ENCODE peak calls at places on chromosomes 1 and 21, in six cellular contexts. N is HFFc6, U is transverse colon, I is omental fat pad, F is heart right ventricle, C is dorsolateral prefrontal cortex. M is an unnamed sample.

GRCh38 chr21:41786521-41786987 is 19.7 kb upstream of the RIPK4 start:
- DNase-seq in C (no peak), I (no peak), F (no peak), U (no peak), N (peak), M (no peak)

GRCh38 chr1:211369640-211370039 is 43.0 kb downstream of the TRAF5 start:
- DNase-seq in F (no peak), N (no peak), U (no peak), C (no peak), I (no peak), M (no peak)

GRCh38 chr1:60510162-60510561 is 436.6 kb upstream of the C1orf87 start:
- DNase-seq in U (no peak), I (no peak), F (no peak), N (no peak), C (no peak), M (no peak)

GRCh38 chr21:15204140-15204774 is 139.5 kb upstream of the NRIP1 start:
- DNase-seq in N (no peak), I (no peak), C (no peak), F (no peak), U (no peak), M (no peak)

GRCh38 chr1:71603044-71603776 is 522.4 kb upstream of the ZRANB2 start:
- DNase-seq in N (no peak), C (no peak), F (no peak), I (no peak), U (no peak), M (no peak)

GRCh38 chr21:41907496-41908258 is 28.5 kb upstream of the PRDM15 start:
- DNase-seq in C (no peak), N (no peak), I (no peak), U (no peak), F (no peak), M (no peak)

GRCh38 chr21:44288251-44289110 is 2.8 kb downstream of the AIRE start:
- DNase-seq in U (no peak), N (no peak), I (no peak), F (no peak), C (no peak), M (no peak)

GRCh38 chr1:159207774-159208459 is 3.2 kb downstream of the ACKR1 start:
- DNase-seq in U (no peak), C (peak), N (no peak), F (no peak), I (no peak), M (no peak)

GRCh38 chr1:25821112-25821476 is 1.3 kb downstream of the MTFR1L start:
- DNase-seq in N (no peak), C (no peak), F (no peak), U (no peak), I (no peak), M (no peak)

GRCh38 chr1:181135815-181136737 is 47.6 kb downstream of the IER5 start:
- DNase-seq in I (no peak), F (no peak), C (no peak), N (peak), U (no peak), M (no peak)

GRCh38 chr1:150876111-150876434 is 326 bp downstream of the ARNT start:
- DNase-seq in C (peak), U (no peak), N (peak), I (no peak), F (no peak), M (no peak)

GRCh38 chr1:235473808-235474207 is 30.4 kb downstream of the B3GALNT2 start:
- DNase-seq in I (no peak), N (no peak), F (no peak), C (no peak), U (no peak), M (no peak)

GRCh38 chr1:178939328-178939727 is 68.5 kb upstream of the ANGPTL1 start:
- DNase-seq in I (no peak), U (no peak), N (no peak), F (no peak), C (no peak), M (no peak)

GRCh38 chr1:180508725-180509097 is 6.3 kb upstream of the ACBD6 start:
- DNase-seq in C (no peak), I (no peak), F (no peak), N (no peak), U (no peak), M (no peak)

GRCh38 chr1:19866758-19867157 is 15.4 kb upstream of the OTUD3 start:
- DNase-seq in F (no peak), U (no peak), I (no peak), C (no peak), N (peak), M (no peak)

GRCh38 chr1:223731076-223731770 is 18.9 kb downstream of the CAPN2 start:
- DNase-seq in F (peak), U (peak), C (peak), I (peak), N (peak), M (peak)

GRCh38 chr1:24251501-24251900 is 64.4 kb upstream of the IFNLR1 start:
- DNase-seq in I (no peak), N (no peak), C (no peak), F (no peak), U (no peak), M (no peak)

GRCh38 chr1:24252185-24252584 is 65.1 kb upstream of the IFNLR1 start:
- DNase-seq in I (no peak), U (no peak), F (no peak), N (no peak), C (no peak), M (no peak)

GRCh38 chr1:24254783-24255182 is 64.4 kb upstream of the GRHL3 start:
- DNase-seq in U (no peak), N (no peak), I (no peak), C (no peak), F (no peak), M (no peak)

GRCh38 chr1:24255226-24255625 is 63.9 kb upstream of the GRHL3 start:
- DNase-seq in C (no peak), I (no peak), F (no peak), U (no peak), N (no peak), M (no peak)

GRCh38 chr1:24253569-24253968 is 65.6 kb upstream of the GRHL3 start:
- DNase-seq in U (no peak), N (no peak), F (no peak), I (no peak), C (no peak), M (no peak)
- TF ChIP-seq CTCF in U (no peak), N (peak), F (no peak), I (no peak), C (no peak), M (no peak)

GRCh38 chr21:34636961-34637360 is 22.0 kb upstream of the RCAN1 start:
- DNase-seq in C (no peak), F (no peak), N (no peak), U (no peak), I (no peak), M (no peak)

GRCh38 chr21:34639250-34639649 is 24.3 kb upstream of the RCAN1 start:
- DNase-seq in I (no peak), F (no peak), C (no peak), N (no peak), U (no peak), M (no peak)

GRCh38 chr21:34632498-34632897 is 17.6 kb upstream of the RCAN1 start:
- DNase-seq in F (no peak), N (no peak), U (no peak), C (no peak), I (no peak), M (no peak)

GRCh38 chr21:34630536-34631143 is 15.7 kb upstream of the RCAN1 start:
- DNase-seq in C (no peak), F (no peak), N (peak), I (no peak), U (no peak), M (no peak)

DNA sequence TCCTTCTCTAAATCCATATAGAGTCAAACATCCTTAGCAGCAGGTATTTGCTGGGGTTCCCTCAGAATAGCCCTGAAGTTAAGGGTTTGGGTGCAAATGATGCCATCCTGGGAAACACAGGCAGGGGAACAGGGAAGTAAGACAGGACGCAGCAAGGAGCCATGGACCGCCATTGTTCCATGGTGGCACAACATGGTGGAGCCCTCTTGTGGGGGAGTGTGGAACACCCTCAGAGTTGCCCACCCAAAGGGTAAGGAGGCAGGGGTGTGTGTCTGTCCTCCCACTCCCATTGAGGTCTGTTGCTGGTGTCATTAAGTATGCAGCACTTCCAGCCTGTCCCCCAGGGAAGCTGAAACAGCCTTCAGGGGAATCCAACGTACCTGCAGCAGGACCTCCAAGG is 20.4 kb upstream of the RCAN1 start:
- DNase-seq in F (no peak), U (no peak), C (no peak), I (no peak), N (no peak), M (no peak)
- TF ChIP-seq CTCF in F (peak), U (no peak), C (peak), I (no peak), N (peak), M (no peak)

DNA sequence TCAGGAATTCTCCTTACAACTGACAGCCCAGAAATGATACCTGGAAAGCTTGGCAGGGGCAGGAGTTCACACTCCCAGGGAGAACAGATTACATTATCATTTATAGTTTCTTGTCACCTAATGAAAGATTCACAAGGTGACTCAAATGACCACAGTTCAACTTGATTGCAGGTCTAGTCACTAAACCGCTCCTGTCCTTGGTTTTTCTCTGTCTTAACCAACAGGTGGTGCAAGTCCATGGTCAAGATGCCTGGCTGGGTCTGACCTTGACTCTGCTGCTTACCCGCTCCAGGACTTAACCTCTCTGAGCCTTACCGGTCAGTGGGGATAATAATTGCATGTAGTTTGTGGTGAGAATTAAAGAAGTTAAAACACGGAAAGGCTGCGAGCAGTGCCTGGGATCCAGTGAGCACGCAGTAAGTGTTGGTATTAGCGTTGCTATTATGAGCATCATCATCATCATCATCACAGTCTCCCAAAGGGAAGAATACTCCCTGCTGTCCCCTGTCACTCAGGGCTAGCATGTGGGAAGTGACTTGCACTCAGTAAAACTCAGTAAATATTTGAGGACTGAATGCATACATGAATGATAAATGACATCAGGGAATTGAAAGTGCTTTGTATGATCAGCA is 125.4 kb upstream of the CD34 start:
- DNase-seq in U (no peak), N (no peak), F (no peak), I (no peak), C (no peak), M (no peak)
- TF ChIP-seq CTCF in U (no peak), N (peak), F (peak), I (no peak), C (peak), M (no peak)

GRCh38 chr1:147600119-147601111 is 59.1 kb downstream of the BCL9 start:
- DNase-seq in C (no peak), N (peak), I (peak), U (no peak), F (no peak), M (no peak)
- TF ChIP-seq CTCF in C (peak), N (no peak), I (no peak), U (no peak), F (peak), M (no peak)

DNA sequence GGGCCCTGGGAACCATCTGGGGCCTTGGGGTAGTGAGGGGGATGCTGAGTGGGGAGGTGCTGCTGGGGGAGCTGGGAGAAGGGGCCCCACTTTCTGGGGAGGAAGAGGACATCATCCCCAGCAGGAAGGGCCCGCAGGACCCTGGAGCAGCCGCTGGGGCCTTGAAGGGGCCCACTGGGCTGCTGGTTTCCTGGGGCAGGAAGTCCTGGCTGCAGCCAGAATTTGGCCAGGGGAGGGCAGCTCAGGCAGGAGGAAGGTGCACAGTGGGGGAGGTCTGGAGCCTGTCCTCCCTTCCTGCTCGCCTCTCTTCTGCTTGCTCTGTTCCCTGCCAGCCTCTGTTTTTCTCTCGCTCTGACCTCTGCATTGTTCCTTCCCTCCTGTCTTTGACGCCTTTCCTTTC is 23.8 kb downstream of the ACOT11 start:
- DNase-seq in N (no peak), I (no peak), U (no peak), F (no peak), C (no peak), M (no peak)
- TF ChIP-seq CTCF in N (no peak), I (no peak), U (no peak), F (no peak), C (no peak), M (no peak)

DNA sequence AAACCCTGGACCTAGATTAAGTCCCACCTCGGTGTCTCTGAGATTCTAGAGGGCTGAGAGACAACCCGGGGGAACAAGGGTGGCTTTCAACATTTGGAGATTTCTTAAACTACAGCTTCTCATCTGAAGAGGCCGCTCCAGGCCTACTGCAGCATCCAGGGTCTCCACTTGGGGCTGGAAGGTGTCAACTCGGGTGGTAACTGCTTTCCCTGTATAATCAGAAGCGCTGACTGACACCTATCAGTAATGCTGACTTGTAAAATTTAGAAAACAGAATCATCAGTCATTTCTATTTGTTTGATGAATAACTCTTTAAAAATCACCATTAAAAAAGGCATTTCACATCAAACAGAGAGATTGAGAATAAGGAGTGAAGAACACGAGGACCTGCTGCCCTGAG is 226.0 kb downstream of the PBX1 start:
- DNase-seq in I (no peak), C (no peak), F (no peak), U (no peak), N (no peak), M (no peak)
- TF ChIP-seq CTCF in I (no peak), C (no peak), F (no peak), U (no peak), N (no peak), M (no peak)

M was measured in mesothelial cell of epicardium.